ENCODE peak calls at places on chromosomes 4 and X, in ten cellular contexts. One of them, this sample, is unnamed.

GRCh38 chrX:110204986-110205385 is 112.9 kb downstream of the AMMECR1 start:
- DNase-seq in stomach: no peak
- DNase-seq in CD8-positive, alpha-beta T cell: no peak
- DNase-seq in OCI-LY7: no peak
- DNase-seq in pancreas: no peak
- DNase-seq in IMR-90: peak; percentile 80
- DNase-seq in effector memory CD4-positive, alpha-beta T cell: no peak
- DNase-seq in hepatocyte: no peak
- DNase-seq in mesenchymal stem cell: peak; percentile 61
- DNase-seq in coronary artery: no peak
- DNase-seq in this sample: no peak

GRCh38 chr4:119238068-119238722 is 25.7 kb downstream of the USP53 start:
- DNase-seq in mesenchymal stem cell: no peak
- DNase-seq in IMR-90: peak; percentile 20
- DNase-seq in hepatocyte: no peak
- DNase-seq in pancreas: no peak
- DNase-seq in coronary artery: no peak
- DNase-seq in CD8-positive, alpha-beta T cell: no peak
- DNase-seq in stomach: no peak
- DNase-seq in OCI-LY7: no peak
- DNase-seq in effector memory CD4-positive, alpha-beta T cell: no peak
- DNase-seq in this sample: no peak

GRCh38 chrX:38632516-38632915 is 71.2 kb downstream of the TSPAN7 start:
- DNase-seq in effector memory CD4-positive, alpha-beta T cell: no peak
- DNase-seq in hepatocyte: no peak
- DNase-seq in coronary artery: no peak
- DNase-seq in IMR-90: no peak
- DNase-seq in OCI-LY7: no peak
- DNase-seq in mesenchymal stem cell: no peak
- DNase-seq in stomach: no peak
- DNase-seq in pancreas: no peak
- DNase-seq in CD8-positive, alpha-beta T cell: no peak
- DNase-seq in this sample: no peak

GRCh38 chr4:165668694-165669093 is 204.3 kb upstream of the TLL1 start:
- DNase-seq in CD8-positive, alpha-beta T cell: no peak
- DNase-seq in IMR-90: no peak
- DNase-seq in pancreas: no peak
- DNase-seq in stomach: no peak
- DNase-seq in mesenchymal stem cell: peak; percentile 6
- DNase-seq in effector memory CD4-positive, alpha-beta T cell: no peak
- DNase-seq in coronary artery: no peak
- DNase-seq in hepatocyte: no peak
- DNase-seq in OCI-LY7: no peak
- DNase-seq in this sample: no peak

GRCh38 chr4:184288451-184289178 is 70.9 kb upstream of the ENPP6 start:
- DNase-seq in IMR-90: no peak
- DNase-seq in effector memory CD4-positive, alpha-beta T cell: no peak
- DNase-seq in OCI-LY7: peak; percentile 92
- DNase-seq in coronary artery: no peak
- DNase-seq in CD8-positive, alpha-beta T cell: no peak
- DNase-seq in hepatocyte: no peak
- DNase-seq in pancreas: no peak
- DNase-seq in mesenchymal stem cell: no peak
- DNase-seq in stomach: peak; percentile 51
- DNase-seq in this sample: no peak

GRCh38 chr4:10185518-10186227 is 69.1 kb upstream of the WDR1 start:
- DNase-seq in CD8-positive, alpha-beta T cell: no peak
- DNase-seq in OCI-LY7: no peak
- DNase-seq in pancreas: no peak
- DNase-seq in coronary artery: no peak
- DNase-seq in effector memory CD4-positive, alpha-beta T cell: no peak
- DNase-seq in IMR-90: no peak
- DNase-seq in mesenchymal stem cell: no peak
- DNase-seq in hepatocyte: no peak
- DNase-seq in stomach: no peak
- DNase-seq in this sample: no peak

GRCh38 chrX:120560842-120561633 is at the start of gene CUL4B:
- DNase-seq in pancreas: peak; percentile 93
- DNase-seq in CD8-positive, alpha-beta T cell: peak; percentile 80
- DNase-seq in IMR-90: peak; percentile 94
- DNase-seq in hepatocyte: peak; percentile 95
- DNase-seq in OCI-LY7: peak; percentile 90
- DNase-seq in coronary artery: peak; percentile 95
- DNase-seq in effector memory CD4-positive, alpha-beta T cell: peak; percentile 88
- DNase-seq in stomach: peak; percentile 90
- DNase-seq in mesenchymal stem cell: peak; percentile 97
- DNase-seq in this sample: peak; percentile 54

GRCh38 chrX:12412561-12412960 is 274.3 kb downstream of the FRMPD4 start:
- DNase-seq in IMR-90: no peak
- DNase-seq in pancreas: no peak
- DNase-seq in hepatocyte: no peak
- DNase-seq in stomach: no peak
- DNase-seq in effector memory CD4-positive, alpha-beta T cell: no peak
- DNase-seq in CD8-positive, alpha-beta T cell: no peak
- DNase-seq in mesenchymal stem cell: no peak
- DNase-seq in coronary artery: no peak
- DNase-seq in OCI-LY7: no peak
- DNase-seq in this sample: no peak

GRCh38 chrX:119698835-119699234 is 5.9 kb upstream of the SEPTIN6 start:
- DNase-seq in mesenchymal stem cell: peak; percentile 65
- DNase-seq in stomach: no peak
- DNase-seq in OCI-LY7: peak; percentile 60
- DNase-seq in hepatocyte: peak; percentile 79
- DNase-seq in coronary artery: no peak
- DNase-seq in pancreas: no peak
- DNase-seq in CD8-positive, alpha-beta T cell: no peak
- DNase-seq in IMR-90: peak; percentile 67
- DNase-seq in effector memory CD4-positive, alpha-beta T cell: no peak
- DNase-seq in this sample: no peak

GRCh38 chr4:37326852-37327251 is 82.3 kb downstream of the NWD2 start:
- DNase-seq in pancreas: no peak
- DNase-seq in effector memory CD4-positive, alpha-beta T cell: no peak
- DNase-seq in coronary artery: no peak
- DNase-seq in mesenchymal stem cell: no peak
- DNase-seq in CD8-positive, alpha-beta T cell: no peak
- DNase-seq in stomach: no peak
- DNase-seq in hepatocyte: no peak
- DNase-seq in IMR-90: no peak
- DNase-seq in OCI-LY7: no peak
- DNase-seq in this sample: no peak

GRCh38 chr4:99642725-99643489 is 14.7 kb downstream of the C4orf54 start:
- DNase-seq in OCI-LY7: no peak
- DNase-seq in mesenchymal stem cell: no peak
- DNase-seq in CD8-positive, alpha-beta T cell: no peak
- DNase-seq in IMR-90: no peak
- DNase-seq in stomach: no peak
- DNase-seq in pancreas: peak; percentile 55
- DNase-seq in effector memory CD4-positive, alpha-beta T cell: no peak
- DNase-seq in coronary artery: peak; percentile 84
- DNase-seq in hepatocyte: no peak
- DNase-seq in this sample: no peak

GRCh38 chr4:82515705-82516104 is 46.1 kb downstream of the TMEM150C start:
- DNase-seq in pancreas: peak; percentile 5
- DNase-seq in CD8-positive, alpha-beta T cell: no peak
- DNase-seq in OCI-LY7: no peak
- DNase-seq in mesenchymal stem cell: peak; percentile 18
- DNase-seq in effector memory CD4-positive, alpha-beta T cell: no peak
- DNase-seq in coronary artery: no peak
- DNase-seq in IMR-90: peak; percentile 63
- DNase-seq in stomach: peak; percentile 38
- DNase-seq in hepatocyte: no peak
- DNase-seq in this sample: no peak

DNA sequence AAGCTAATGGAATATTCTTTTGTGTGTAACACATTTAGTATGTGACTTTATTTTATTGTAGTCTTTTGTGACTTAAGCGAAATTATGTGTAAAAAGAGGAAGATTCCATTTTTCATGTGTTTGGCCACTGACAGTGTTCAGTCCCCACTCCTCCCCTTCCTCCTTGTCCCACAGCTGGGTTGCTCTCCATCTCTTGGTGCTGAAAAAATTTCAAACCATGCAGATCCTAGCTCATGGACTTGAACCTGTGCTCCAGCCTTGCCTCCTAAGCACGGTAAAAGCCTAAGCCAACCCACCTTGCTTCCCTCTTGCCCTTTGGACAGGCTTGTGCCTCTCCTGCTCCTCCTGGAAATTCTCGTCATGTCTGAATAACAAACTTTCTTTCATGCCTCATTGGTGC is 2008.5 kb upstream of the TENM3 start:
- DNase-seq in mesenchymal stem cell: no peak
- DNase-seq in coronary artery: no peak
- DNase-seq in effector memory CD4-positive, alpha-beta T cell: no peak
- DNase-seq in OCI-LY7: no peak
- DNase-seq in pancreas: no peak
- DNase-seq in IMR-90: no peak
- DNase-seq in stomach: no peak
- DNase-seq in CD8-positive, alpha-beta T cell: no peak
- DNase-seq in hepatocyte: no peak
- DNase-seq in this sample: no peak
- H3K4me3 ChIP-seq in mesenchymal stem cell: no peak overlapping the region
- H3K4me3 ChIP-seq in coronary artery: no peak overlapping the region
- H3K4me3 ChIP-seq in effector memory CD4-positive, alpha-beta T cell: no peak overlapping the region
- H3K4me3 ChIP-seq in OCI-LY7: no peak overlapping the region
- H3K4me3 ChIP-seq in pancreas: no peak overlapping the region
- H3K4me3 ChIP-seq in IMR-90: no peak overlapping the region
- H3K4me3 ChIP-seq in stomach: no peak overlapping the region
- H3K4me3 ChIP-seq in CD8-positive, alpha-beta T cell: no peak overlapping the region
- H3K4me3 ChIP-seq in hepatocyte: no peak overlapping the region
- H3K4me3 ChIP-seq in this sample: no peak overlapping the region

DNA sequence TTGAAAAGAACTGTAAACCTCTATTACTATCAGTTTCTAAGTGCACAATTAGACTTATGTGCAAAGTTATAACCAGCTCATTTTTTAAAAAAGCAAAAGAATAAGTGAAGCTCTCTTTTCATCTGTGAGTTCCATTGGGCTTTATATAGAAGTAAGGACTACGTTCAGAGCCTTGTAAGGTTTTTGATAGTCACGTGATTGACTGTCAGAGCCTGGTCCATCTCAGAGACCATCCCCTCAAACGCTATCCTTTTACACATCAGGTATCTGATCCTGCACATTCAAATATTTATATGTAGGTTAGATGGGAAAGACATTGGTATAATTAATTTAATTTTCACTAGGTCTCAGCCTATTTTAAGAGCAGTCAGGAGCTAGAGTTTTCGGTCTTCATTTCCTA is 279.3 kb downstream of the INPP4B start:
- DNase-seq in mesenchymal stem cell: no peak
- DNase-seq in coronary artery: no peak
- DNase-seq in IMR-90: no peak
- DNase-seq in OCI-LY7: no peak
- DNase-seq in hepatocyte: no peak
- DNase-seq in effector memory CD4-positive, alpha-beta T cell: no peak
- DNase-seq in pancreas: no peak
- DNase-seq in CD8-positive, alpha-beta T cell: no peak
- DNase-seq in stomach: no peak
- DNase-seq in this sample: no peak
- H3K27ac ChIP-seq in mesenchymal stem cell: no peak overlapping the region
- H3K27ac ChIP-seq in coronary artery: peak overlapping the region; percentile 59
- H3K27ac ChIP-seq in IMR-90: no peak overlapping the region
- H3K27ac ChIP-seq in OCI-LY7: no peak overlapping the region
- H3K27ac ChIP-seq in hepatocyte: peak overlapping the region; percentile 84
- H3K27ac ChIP-seq in effector memory CD4-positive, alpha-beta T cell: peak overlapping the region; percentile 75
- H3K27ac ChIP-seq in pancreas: no peak overlapping the region
- H3K27ac ChIP-seq in CD8-positive, alpha-beta T cell: peak overlapping the region; percentile 53
- H3K27ac ChIP-seq in stomach: peak overlapping the region; percentile 70
- H3K27ac ChIP-seq in this sample: no peak overlapping the region

DNA sequence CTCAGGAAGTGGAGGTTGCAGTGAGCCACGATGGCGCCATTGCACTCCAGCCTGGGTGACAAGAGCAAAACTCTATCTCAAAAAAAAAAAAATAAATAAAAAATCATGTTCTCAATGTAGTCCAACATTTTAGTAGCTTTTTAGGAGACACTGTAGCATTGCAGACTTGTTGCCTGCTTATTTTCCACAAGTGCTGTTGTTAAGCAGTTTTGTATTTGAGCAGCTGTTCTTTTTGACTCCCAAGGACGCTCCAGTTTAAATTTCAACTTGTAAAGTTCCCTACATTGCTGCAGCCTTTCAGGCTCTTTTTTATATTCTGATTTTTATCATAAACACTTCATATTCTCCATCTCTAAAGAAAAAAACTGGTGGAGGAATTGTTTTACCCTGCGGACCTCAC is 83.1 kb downstream of the PPEF2 start:
- DNase-seq in CD8-positive, alpha-beta T cell: no peak
- DNase-seq in OCI-LY7: no peak
- DNase-seq in hepatocyte: no peak
- DNase-seq in effector memory CD4-positive, alpha-beta T cell: no peak
- DNase-seq in pancreas: no peak
- DNase-seq in IMR-90: no peak
- DNase-seq in mesenchymal stem cell: no peak
- DNase-seq in stomach: no peak
- DNase-seq in coronary artery: no peak
- DNase-seq in this sample: no peak
- H3K4me3 ChIP-seq in CD8-positive, alpha-beta T cell: no peak overlapping the region
- H3K4me3 ChIP-seq in OCI-LY7: no peak overlapping the region
- H3K4me3 ChIP-seq in hepatocyte: no peak overlapping the region
- H3K4me3 ChIP-seq in effector memory CD4-positive, alpha-beta T cell: no peak overlapping the region
- H3K4me3 ChIP-seq in pancreas: no peak overlapping the region
- H3K4me3 ChIP-seq in IMR-90: no peak overlapping the region
- H3K4me3 ChIP-seq in mesenchymal stem cell: no peak overlapping the region
- H3K4me3 ChIP-seq in stomach: no peak overlapping the region
- H3K4me3 ChIP-seq in coronary artery: no peak overlapping the region
- H3K4me3 ChIP-seq in this sample: no peak overlapping the region

GRCh38 chr4:3283916-3284315 is 8.9 kb upstream of the RGS12 start:
- DNase-seq in effector memory CD4-positive, alpha-beta T cell: no peak
- DNase-seq in pancreas: no peak
- DNase-seq in coronary artery: no peak
- DNase-seq in CD8-positive, alpha-beta T cell: no peak
- DNase-seq in stomach: peak; percentile 17
- DNase-seq in OCI-LY7: no peak
- DNase-seq in hepatocyte: no peak
- DNase-seq in mesenchymal stem cell: no peak
- DNase-seq in IMR-90: no peak
- DNase-seq in this sample: no peak

GRCh38 chr4:3283483-3283882 is 9.3 kb upstream of the RGS12 start:
- DNase-seq in pancreas: no peak
- DNase-seq in OCI-LY7: no peak
- DNase-seq in CD8-positive, alpha-beta T cell: no peak
- DNase-seq in IMR-90: no peak
- DNase-seq in stomach: peak; percentile 1
- DNase-seq in coronary artery: peak; percentile 55
- DNase-seq in mesenchymal stem cell: no peak
- DNase-seq in hepatocyte: no peak
- DNase-seq in effector memory CD4-positive, alpha-beta T cell: no peak
- DNase-seq in this sample: no peak

GRCh38 chr4:3286335-3287175 is 6.3 kb upstream of the RGS12 start:
- DNase-seq in CD8-positive, alpha-beta T cell: no peak
- DNase-seq in stomach: peak; percentile 22
- DNase-seq in effector memory CD4-positive, alpha-beta T cell: no peak
- DNase-seq in coronary artery: peak; percentile 66
- DNase-seq in OCI-LY7: peak; percentile 74
- DNase-seq in mesenchymal stem cell: no peak
- DNase-seq in pancreas: no peak
- DNase-seq in hepatocyte: no peak
- DNase-seq in IMR-90: no peak
- DNase-seq in this sample: no peak

GRCh38 chr4:3285558-3286334 is 7.1 kb upstream of the RGS12 start:
- DNase-seq in coronary artery: peak; percentile 72
- DNase-seq in hepatocyte: no peak
- DNase-seq in effector memory CD4-positive, alpha-beta T cell: no peak
- DNase-seq in stomach: peak; percentile 32
- DNase-seq in pancreas: no peak
- DNase-seq in CD8-positive, alpha-beta T cell: no peak
- DNase-seq in OCI-LY7: no peak
- DNase-seq in IMR-90: peak; percentile 32
- DNase-seq in mesenchymal stem cell: peak; percentile 31
- DNase-seq in this sample: no peak

GRCh38 chr4:3284734-3285557 is 7.9 kb upstream of the RGS12 start:
- DNase-seq in IMR-90: no peak
- DNase-seq in hepatocyte: no peak
- DNase-seq in mesenchymal stem cell: no peak
- DNase-seq in OCI-LY7: no peak
- DNase-seq in pancreas: no peak
- DNase-seq in stomach: peak; percentile 21
- DNase-seq in coronary artery: no peak
- DNase-seq in effector memory CD4-positive, alpha-beta T cell: no peak
- DNase-seq in CD8-positive, alpha-beta T cell: no peak
- DNase-seq in this sample: no peak
- H3K27ac ChIP-seq in IMR-90: no peak overlapping the region
- H3K27ac ChIP-seq in hepatocyte: no peak overlapping the region
- H3K27ac ChIP-seq in mesenchymal stem cell: no peak overlapping the region
- H3K27ac ChIP-seq in OCI-LY7: no peak overlapping the region
- H3K27ac ChIP-seq in pancreas: no peak overlapping the region
- H3K27ac ChIP-seq in stomach: no peak overlapping the region
- H3K27ac ChIP-seq in coronary artery: no peak overlapping the region
- H3K27ac ChIP-seq in effector memory CD4-positive, alpha-beta T cell: no peak overlapping the region
- H3K27ac ChIP-seq in CD8-positive, alpha-beta T cell: no peak overlapping the region
- H3K27ac ChIP-seq in this sample: no peak overlapping the region

This sample was measured in iPS DF 6.9.